ENCODE peak calls at places on chromosomes 6 and 20, in six cellular contexts. One of them, this sample, is unnamed.

GRCh38 chr6:39338406-39338805 is 15.9 kb upstream of the KCNK16 start:
- DNase-seq in K562: no peak
- DNase-seq in endothelial cell of umbilical vein: no peak
- DNase-seq in HepG2: no peak
- DNase-seq in WTC11: no peak
- DNase-seq in HCT116: no peak
- DNase-seq in this sample: no peak

GRCh38 chr20:25324412-25324811 is 66.2 kb downstream of the ABHD12 start:
- DNase-seq in HepG2: no peak
- DNase-seq in endothelial cell of umbilical vein: no peak
- DNase-seq in WTC11: no peak
- DNase-seq in K562: no peak
- DNase-seq in HCT116: no peak
- DNase-seq in this sample: peak

GRCh38 chr20:32434434-32434833 is 76.3 kb downstream of the ASXL1 start:
- DNase-seq in HCT116: no peak
- DNase-seq in WTC11: no peak
- DNase-seq in HepG2: no peak
- DNase-seq in K562: no peak
- DNase-seq in endothelial cell of umbilical vein: no peak
- DNase-seq in this sample: no peak

GRCh38 chr6:15194453-15194852 is 51.4 kb upstream of the JARID2 start:
- DNase-seq in K562: no peak
- DNase-seq in HCT116: no peak
- DNase-seq in endothelial cell of umbilical vein: no peak
- DNase-seq in WTC11: no peak
- DNase-seq in HepG2: no peak
- DNase-seq in this sample: peak

GRCh38 chr6:16633961-16634360 is 127.3 kb downstream of the ATXN1 start:
- DNase-seq in WTC11: no peak
- DNase-seq in endothelial cell of umbilical vein: no peak
- DNase-seq in K562: no peak
- DNase-seq in HepG2: no peak
- DNase-seq in HCT116: no peak
- DNase-seq in this sample: no peak

GRCh38 chr20:17875106-17875980 is 93.3 kb downstream of the SNX5 start:
- DNase-seq in HCT116: no peak
- DNase-seq in WTC11: no peak
- DNase-seq in HepG2: peak
- DNase-seq in endothelial cell of umbilical vein: peak
- DNase-seq in K562: no peak
- DNase-seq in this sample: no peak

GRCh38 chr20:10550204-10551118 is 115.4 kb downstream of the SLX4IP start:
- DNase-seq in HepG2: no peak
- DNase-seq in K562: no peak
- DNase-seq in endothelial cell of umbilical vein: no peak
- DNase-seq in WTC11: no peak
- DNase-seq in HCT116: no peak
- DNase-seq in this sample: peak

GRCh38 chr6:63805808-63806572 is 170.4 kb downstream of the PHF3 start:
- DNase-seq in endothelial cell of umbilical vein: peak
- DNase-seq in HepG2: peak
- DNase-seq in WTC11: no peak
- DNase-seq in K562: no peak
- DNase-seq in HCT116: no peak
- DNase-seq in this sample: peak

GRCh38 chr6:138869343-138869742 is 73.5 kb downstream of the ECT2L start:
- DNase-seq in K562: no peak
- DNase-seq in HCT116: no peak
- DNase-seq in WTC11: no peak
- DNase-seq in endothelial cell of umbilical vein: no peak
- DNase-seq in HepG2: no peak
- DNase-seq in this sample: no peak

GRCh38 chr6:122903266-122903915 is 92.6 kb upstream of the CLVS2 start:
- DNase-seq in WTC11: no peak
- DNase-seq in HepG2: no peak
- DNase-seq in K562: no peak
- DNase-seq in HCT116: no peak
- DNase-seq in endothelial cell of umbilical vein: no peak
- DNase-seq in this sample: no peak

GRCh38 chr20:10332656-10333421 is 101.2 kb downstream of the MKKS start:
- DNase-seq in WTC11: no peak
- DNase-seq in endothelial cell of umbilical vein: no peak
- DNase-seq in HepG2: no peak
- DNase-seq in HCT116: no peak
- DNase-seq in K562: no peak
- DNase-seq in this sample: no peak

GRCh38 chr6:53412751-53413150 is 64.0 kb upstream of the ELOVL5 start:
- DNase-seq in K562: no peak
- DNase-seq in WTC11: no peak
- DNase-seq in HepG2: no peak
- DNase-seq in endothelial cell of umbilical vein: no peak
- DNase-seq in HCT116: no peak
- DNase-seq in this sample: peak

GRCh38 chr6:2181567-2181966 is 63.8 kb downstream of the GMDS start:
- DNase-seq in HepG2: no peak
- DNase-seq in endothelial cell of umbilical vein: peak
- DNase-seq in WTC11: no peak
- DNase-seq in HCT116: no peak
- DNase-seq in K562: no peak
- DNase-seq in this sample: no peak

GRCh38 chr6:132122871-132123270 is 171.7 kb upstream of the CCN2 start:
- DNase-seq in WTC11: no peak
- DNase-seq in endothelial cell of umbilical vein: peak
- DNase-seq in HCT116: no peak
- DNase-seq in K562: no peak
- DNase-seq in HepG2: peak
- DNase-seq in this sample: no peak

GRCh38 chr6:27441001-27441400 is 31.9 kb downstream of the ZNF184 start:
- DNase-seq in endothelial cell of umbilical vein: no peak
- DNase-seq in HCT116: no peak
- DNase-seq in K562: no peak
- DNase-seq in WTC11: no peak
- DNase-seq in HepG2: no peak
- DNase-seq in this sample: no peak

GRCh38 chr6:7730852-7731251 is 5.0 kb downstream of the BMP6 start:
- DNase-seq in K562: no peak
- DNase-seq in HepG2: peak
- DNase-seq in HCT116: no peak
- DNase-seq in WTC11: no peak
- DNase-seq in endothelial cell of umbilical vein: peak
- DNase-seq in this sample: no peak

GRCh38 chr20:19723834-19724430 is 34.1 kb upstream of the RIN2 start:
- DNase-seq in HepG2: no peak
- DNase-seq in K562: no peak
- DNase-seq in WTC11: no peak
- DNase-seq in HCT116: no peak
- DNase-seq in endothelial cell of umbilical vein: no peak
- DNase-seq in this sample: no peak
- TF ChIP-seq CTCF in HepG2: no peak
- TF ChIP-seq CTCF in K562: no peak
- TF ChIP-seq CTCF in WTC11: no peak
- TF ChIP-seq CTCF in HCT116: no peak
- TF ChIP-seq CTCF in endothelial cell of umbilical vein: no peak
- TF ChIP-seq CTCF in this sample: no peak

DNA sequence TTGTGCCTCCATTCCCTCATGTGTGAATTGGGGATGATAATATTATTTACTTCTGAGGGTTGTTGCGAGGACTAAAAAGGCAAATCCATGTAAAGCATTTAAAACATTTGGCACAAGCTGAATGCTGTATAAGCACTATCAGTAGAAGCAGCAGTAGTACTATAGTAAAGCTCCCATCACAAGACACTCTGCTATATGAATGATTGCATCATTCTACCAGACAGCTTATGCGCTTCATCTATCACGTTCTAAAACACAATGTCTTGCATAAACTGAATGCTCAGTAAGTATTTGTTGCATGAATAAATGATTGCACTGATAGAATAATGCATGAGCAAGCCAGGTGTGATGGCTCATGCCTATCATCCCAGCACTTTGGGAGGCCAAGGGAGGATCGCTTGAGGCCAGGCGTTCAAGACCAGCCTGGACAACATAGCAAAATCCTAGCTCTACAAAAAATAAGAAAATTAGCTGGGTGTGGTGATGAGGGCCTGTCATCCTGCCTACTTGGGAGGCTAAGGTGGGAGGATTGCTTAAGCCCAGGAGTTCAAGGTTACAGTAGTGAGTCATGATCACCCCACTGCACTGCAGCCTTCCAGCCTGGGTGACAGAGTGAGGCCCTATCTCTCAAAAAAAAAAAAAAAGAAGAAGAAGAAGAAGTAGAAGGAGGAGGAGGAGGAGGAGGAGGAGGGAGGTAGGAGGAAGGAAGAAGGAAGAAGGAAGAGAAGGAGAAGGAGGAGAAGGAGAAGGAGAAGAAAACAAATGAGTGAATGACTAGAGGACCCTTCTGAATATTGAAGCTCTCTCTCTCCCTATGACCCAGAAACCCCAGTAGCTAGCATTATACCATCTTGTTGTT is 50.0 kb upstream of the FOXO3 start:
- DNase-seq in HCT116: no peak
- DNase-seq in HepG2: no peak
- DNase-seq in K562: no peak
- DNase-seq in endothelial cell of umbilical vein: no peak
- DNase-seq in WTC11: no peak
- DNase-seq in this sample: peak
- TF ChIP-seq MAX in HCT116: no peak
- TF ChIP-seq MAX in HepG2: no peak
- TF ChIP-seq MAX in K562: no peak
- TF ChIP-seq MAX in endothelial cell of umbilical vein: no peak
- TF ChIP-seq MAX in WTC11: no peak
- TF ChIP-seq MAX in this sample: no peak

GRCh38 chr6:164926686-164927085 is 382.7 kb downstream of the C6orf118 start:
- DNase-seq in HepG2: no peak
- DNase-seq in WTC11: no peak
- DNase-seq in HCT116: no peak
- DNase-seq in endothelial cell of umbilical vein: no peak
- DNase-seq in K562: no peak
- DNase-seq in this sample: no peak
- TF ChIP-seq CTCF in HepG2: no peak
- TF ChIP-seq CTCF in WTC11: no peak
- TF ChIP-seq CTCF in HCT116: no peak
- TF ChIP-seq CTCF in endothelial cell of umbilical vein: no peak
- TF ChIP-seq CTCF in K562: no peak
- TF ChIP-seq CTCF in this sample: no peak

GRCh38 chr6:105318660-105319059 is 84.2 kb downstream of the PREP start:
- DNase-seq in HepG2: no peak
- DNase-seq in WTC11: no peak
- DNase-seq in endothelial cell of umbilical vein: no peak
- DNase-seq in HCT116: peak
- DNase-seq in K562: no peak
- DNase-seq in this sample: no peak
- TF ChIP-seq MAX in HepG2: no peak
- TF ChIP-seq MAX in WTC11: no peak
- TF ChIP-seq MAX in endothelial cell of umbilical vein: no peak
- TF ChIP-seq MAX in HCT116: peak
- TF ChIP-seq MAX in K562: no peak
- TF ChIP-seq MAX in this sample: no peak

GRCh38 chr6:169521825-169522224 is 180.0 kb downstream of the WDR27 start:
- DNase-seq in WTC11: no peak
- DNase-seq in HCT116: no peak
- DNase-seq in K562: no peak
- DNase-seq in endothelial cell of umbilical vein: no peak
- DNase-seq in HepG2: no peak
- DNase-seq in this sample: no peak

DNA sequence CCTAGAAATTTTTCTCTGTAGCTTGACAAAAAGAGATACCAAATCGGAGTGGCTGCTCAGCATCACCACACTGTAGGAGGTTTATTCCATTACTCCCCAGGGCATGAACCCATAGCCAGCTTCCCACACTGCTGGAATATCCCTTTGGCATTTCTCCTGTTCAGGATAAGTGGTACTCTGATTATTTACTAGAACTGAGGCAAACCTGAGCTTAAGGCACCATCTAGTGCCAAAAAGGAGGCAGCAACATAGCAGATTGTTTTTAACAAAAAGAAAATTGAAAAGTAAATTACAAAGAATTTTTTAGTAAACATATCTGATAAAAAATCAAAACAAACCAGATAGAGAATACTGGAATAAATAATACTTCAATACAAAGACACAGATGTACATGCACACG is 181.7 kb downstream of the WDR27 start:
- DNase-seq in endothelial cell of umbilical vein: no peak
- DNase-seq in HepG2: no peak
- DNase-seq in WTC11: no peak
- DNase-seq in K562: no peak
- DNase-seq in HCT116: no peak
- DNase-seq in this sample: no peak
- TF ChIP-seq CTCF in endothelial cell of umbilical vein: no peak
- TF ChIP-seq CTCF in HepG2: peak
- TF ChIP-seq CTCF in WTC11: no peak
- TF ChIP-seq CTCF in K562: no peak
- TF ChIP-seq CTCF in HCT116: peak
- TF ChIP-seq CTCF in this sample: no peak

GRCh38 chr6:128370072-128370471 is 150.3 kb downstream of the PTPRK start:
- DNase-seq in HCT116: no peak
- DNase-seq in HepG2: peak
- DNase-seq in K562: no peak
- DNase-seq in WTC11: no peak
- DNase-seq in endothelial cell of umbilical vein: peak
- DNase-seq in this sample: no peak
- TF ChIP-seq MAX in HCT116: no peak
- TF ChIP-seq MAX in HepG2: no peak
- TF ChIP-seq MAX in K562: no peak
- TF ChIP-seq MAX in WTC11: no peak
- TF ChIP-seq MAX in endothelial cell of umbilical vein: no peak
- TF ChIP-seq MAX in this sample: no peak

DNA sequence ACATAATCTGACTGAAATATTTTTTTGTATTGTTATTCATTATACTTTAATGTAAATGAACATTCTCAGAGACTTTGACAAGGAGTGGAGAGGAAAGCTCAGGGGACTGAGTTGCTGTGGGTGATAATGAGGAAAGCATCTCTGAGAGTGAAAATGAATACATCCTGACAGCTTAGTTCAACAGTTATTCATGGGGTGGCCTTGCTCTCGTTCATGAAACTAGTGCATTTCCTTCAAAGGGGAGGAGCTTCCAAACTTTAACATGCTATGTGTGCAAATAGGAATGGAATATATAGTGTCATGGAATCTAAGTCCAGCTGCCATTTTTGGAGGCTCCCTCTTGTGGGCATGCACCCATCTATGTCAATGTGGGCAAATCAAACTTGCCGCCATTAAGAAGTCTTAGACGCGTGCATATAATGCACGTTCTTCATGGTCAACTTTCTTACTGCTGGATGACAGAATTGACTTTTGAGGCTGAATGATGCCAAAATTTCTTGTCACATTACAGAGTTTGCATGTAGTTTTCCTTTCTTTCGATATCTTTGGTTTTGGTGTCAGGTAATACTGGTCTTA is 124.3 kb upstream of the TMEM170B start:
- DNase-seq in HCT116: no peak
- DNase-seq in HepG2: no peak
- DNase-seq in endothelial cell of umbilical vein: no peak
- DNase-seq in K562: no peak
- DNase-seq in WTC11: no peak
- DNase-seq in this sample: peak
- TF ChIP-seq CTCF in HCT116: no peak
- TF ChIP-seq CTCF in HepG2: peak
- TF ChIP-seq CTCF in endothelial cell of umbilical vein: no peak
- TF ChIP-seq CTCF in K562: no peak
- TF ChIP-seq CTCF in WTC11: no peak
- TF ChIP-seq CTCF in this sample: no peak

This sample was measured in NB4.